ENCODE peak calls at places on chromosome 16, in eight cellular contexts. W is CD4-positive, alpha-beta T cell; T is heart left ventricle; F is psoas muscle; Y is body of pancreas; I is right lobe of liver; X is substantia nigra; O is thoracic aorta. K is an unnamed sample.

GRCh38 chr16:10817963-10818941 is at the start of gene TVP23A:
- DNase-seq in O (no peak), I (no peak), X (no peak), F (no peak), Y (no peak), W (no peak), T (no peak), K (no peak)

GRCh38 chr16:54268766-54269165 is 17.8 kb downstream of the IRX3 start:
- DNase-seq in F (no peak), Y (no peak), O (no peak), W (no peak), I (no peak), X (no peak), T (no peak), K (no peak)

GRCh38 chr16:88444826-88445582 is 8.1 kb upstream of the ZFPM1 start:
- DNase-seq in F (no peak), T (no peak), I (no peak), W (no peak), Y (no peak), O (no peak), X (no peak), K (no peak)

GRCh38 chr16:67805718-67806427 is 487 bp downstream of the RANBP10 start:
- DNase-seq in X (no peak), O (no peak), Y (no peak), F (peak), I (peak), T (peak), W (no peak), K (no peak)

GRCh38 chr16:88973007-88973410 is 4.0 kb downstream of the CBFA2T3 start:
- DNase-seq in T (no peak), F (no peak), I (no peak), X (no peak), Y (no peak), O (no peak), W (no peak), K (peak)

GRCh38 chr16:57504001-57504400 is 17.7 kb upstream of the DOK4 start:
- DNase-seq in X (no peak), F (peak), T (no peak), W (no peak), Y (no peak), I (no peak), O (no peak), K (no peak)

GRCh38 chr16:70395345-70395901 is 43.5 kb downstream of the ST3GAL2 start:
- DNase-seq in X (peak), T (peak), I (peak), W (peak), O (no peak), Y (peak), F (peak), K (peak)

GRCh38 chr16:85879975-85880831 is 18.8 kb upstream of the IRF8 start:
- DNase-seq in X (no peak), T (no peak), I (no peak), W (no peak), O (no peak), F (no peak), Y (no peak), K (no peak)

GRCh38 chr16:63745456-63745855 is 1376.4 kb downstream of the CDH11 start:
- DNase-seq in O (no peak), I (no peak), W (no peak), Y (no peak), F (no peak), X (no peak), T (no peak), K (no peak)

GRCh38 chr16:28491080-28491969 is 549 bp downstream of the CLN3 start:
- DNase-seq in F (peak), X (peak), I (peak), Y (peak), T (peak), O (no peak), W (no peak), K (peak)

GRCh38 chr16:4319454-4319853 is 3.6 kb downstream of the GLIS2 start:
- DNase-seq in T (no peak), O (no peak), F (peak), W (no peak), I (peak), X (no peak), Y (no peak), K (no peak)

GRCh38 chr16:4894276-4895150 is 42.4 kb downstream of the PPL start:
- DNase-seq in X (no peak), T (no peak), I (no peak), W (no peak), F (no peak), Y (no peak), O (no peak), K (peak)

GRCh38 chr16:26396511-26397235 is 670.1 kb upstream of the C16orf82 start:
- DNase-seq in X (no peak), I (no peak), Y (no peak), O (no peak), F (no peak), W (no peak), T (no peak), K (no peak)

GRCh38 chr16:75108792-75109731 is 7.5 kb downstream of the LDHD start:
- DNase-seq in O (peak), W (peak), F (peak), Y (peak), X (peak), T (peak), I (peak), K (peak)

DNA sequence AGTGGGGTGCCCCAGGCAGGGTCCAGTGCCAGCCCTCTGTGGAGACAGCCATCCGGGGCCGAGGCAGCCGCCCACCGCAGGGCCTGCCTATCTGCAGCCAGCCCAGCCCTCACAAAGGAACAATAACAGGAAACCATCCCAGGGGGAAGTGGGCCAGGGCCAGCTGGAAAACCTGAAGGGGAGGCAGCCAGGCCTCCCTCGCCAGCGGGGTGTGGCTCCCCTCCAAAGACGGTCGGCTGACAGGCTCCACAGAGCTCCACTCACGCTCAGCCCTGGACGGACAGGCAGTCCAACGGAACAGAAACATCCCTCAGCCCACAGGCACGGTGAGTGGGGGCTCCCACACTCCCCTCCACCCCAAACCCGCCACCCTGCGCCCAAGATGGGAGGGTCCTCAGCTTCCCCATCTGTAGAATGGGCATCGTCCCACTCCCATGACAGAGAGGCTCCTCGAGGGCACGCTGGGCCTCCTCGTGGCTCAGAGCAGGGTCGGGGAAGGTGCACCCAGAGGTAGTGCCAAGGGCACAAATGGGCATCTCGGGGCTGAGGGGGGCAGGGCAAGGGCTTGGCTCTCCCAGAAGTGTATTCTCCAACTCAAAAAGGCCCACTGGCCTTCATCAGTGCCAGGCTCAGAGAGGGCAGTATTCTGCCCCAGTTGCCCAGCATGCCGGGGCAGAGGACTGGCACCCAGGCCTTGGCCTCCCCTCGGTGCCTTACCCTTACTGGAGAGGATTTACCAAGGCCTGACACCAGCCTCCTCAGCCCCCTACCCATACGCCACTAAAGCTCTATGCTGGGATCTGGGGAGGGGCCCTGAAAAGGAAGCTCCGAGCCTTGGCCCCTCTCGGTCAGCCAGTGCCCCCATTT is at the start of gene CDH5:
- DNase-seq in X (peak), W (no peak), F (peak), T (peak), O (no peak), Y (no peak), I (peak), K (peak)
- H3K27ac ChIP-seq in X (no peak), W (no peak), F (peak), T (peak), O (no peak), Y (peak), I (peak), K (peak)

DNA sequence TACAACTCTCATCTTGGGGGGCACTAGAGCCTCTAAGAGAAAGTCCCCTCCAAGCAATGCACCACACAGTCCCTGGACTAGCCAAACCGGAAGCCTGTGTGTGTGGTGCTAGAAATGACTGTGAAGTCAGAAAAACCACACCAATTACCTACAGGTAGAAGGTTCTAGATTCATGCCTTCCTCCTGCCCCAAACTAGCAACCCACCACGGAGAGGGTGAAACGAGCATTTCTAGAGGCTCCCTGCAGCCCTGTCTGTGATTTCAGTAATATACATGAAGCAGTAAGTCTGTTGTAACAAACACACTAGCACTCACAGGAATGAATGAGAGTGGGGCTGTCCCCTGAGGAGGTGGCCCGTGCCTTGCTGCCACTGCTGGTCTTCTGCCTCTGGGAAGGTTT is 13.6 kb downstream of the ZFHX3 start:
- DNase-seq in X (no peak), I (no peak), W (no peak), F (no peak), T (no peak), Y (no peak), O (no peak), K (no peak)
- H3K27ac ChIP-seq in X (no peak), I (no peak), W (no peak), F (peak), T (no peak), Y (no peak), O (no peak), K (no peak)

GRCh38 chr16:7394936-7395335 is 62.3 kb downstream of the RBFOX1 start:
- DNase-seq in X (no peak), O (no peak), I (no peak), F (no peak), T (no peak), Y (no peak), W (no peak), K (no peak)
- H3K27ac ChIP-seq in X (no peak), O (no peak), I (no peak), F (peak), T (no peak), Y (no peak), W (no peak), K (no peak)

DNA sequence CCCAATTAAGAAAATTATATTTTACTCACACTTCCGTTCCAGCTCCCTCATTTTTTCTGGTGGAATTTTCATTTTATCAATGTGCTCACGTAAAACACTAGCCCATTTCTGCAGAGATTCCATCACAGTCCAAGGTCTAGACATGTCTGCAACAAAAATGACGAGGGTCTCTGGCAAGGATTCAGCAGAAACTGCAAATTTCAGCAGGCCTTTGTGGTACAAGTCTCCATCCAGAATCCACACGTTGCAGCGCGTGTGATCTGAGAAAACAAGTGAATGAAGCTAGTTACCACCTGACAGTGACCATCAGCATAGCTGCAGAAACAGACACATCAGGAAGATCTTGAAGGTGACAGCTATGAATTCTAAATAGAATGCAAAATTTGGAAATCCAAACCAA is 9.0 kb downstream of the DYNC1LI2 start:
- DNase-seq in T (no peak), X (no peak), Y (no peak), I (no peak), F (no peak), O (no peak), W (no peak), K (no peak)
- H3K27ac ChIP-seq in T (peak), X (peak), Y (peak), I (peak), F (peak), O (peak), W (no peak), K (peak)

DNA sequence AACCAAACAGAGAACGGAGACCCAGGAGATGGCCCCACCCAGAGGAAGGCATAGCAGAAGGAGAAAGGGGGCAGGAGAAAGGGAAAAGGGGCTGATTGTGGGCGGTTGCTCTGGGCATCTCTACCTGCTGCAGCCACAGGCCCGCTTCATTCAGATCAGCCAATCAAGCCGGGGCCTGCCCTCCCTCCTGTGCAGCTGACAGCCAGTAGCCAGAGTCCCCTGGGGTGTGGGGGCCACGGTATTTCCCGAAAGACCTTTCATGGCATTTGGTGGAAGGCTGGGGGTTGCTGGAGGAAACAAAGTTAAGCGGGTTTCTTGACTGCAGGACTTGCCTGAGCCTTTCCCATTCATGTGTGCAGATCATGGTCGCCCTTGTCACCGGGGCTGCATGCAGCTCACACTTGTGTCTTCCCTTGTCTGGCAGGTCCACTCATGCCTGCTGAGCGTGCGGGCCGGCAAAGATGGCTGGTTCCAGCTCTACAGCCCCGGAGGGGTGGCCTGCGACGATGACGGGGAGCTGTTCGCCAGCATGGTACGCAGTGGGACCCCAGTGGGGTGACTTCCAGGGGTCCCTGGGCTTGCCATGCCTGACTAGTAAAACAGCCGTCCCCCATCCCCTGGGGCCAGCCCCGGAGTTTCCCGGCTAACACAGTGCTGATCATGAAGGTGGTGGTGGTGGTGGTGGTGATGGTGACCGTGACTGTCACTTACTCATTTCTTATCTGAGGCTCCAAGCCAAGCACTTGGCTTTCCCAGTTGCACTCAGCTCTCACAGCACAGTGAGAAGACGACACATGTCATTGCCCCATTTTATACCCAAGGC is 82.7 kb upstream of the PLCG2 start:
- DNase-seq in W (no peak), X (no peak), Y (no peak), T (no peak), F (no peak), O (no peak), I (no peak), K (peak)
- H3K27ac ChIP-seq in W (no peak), X (no peak), Y (no peak), T (peak), F (no peak), O (no peak), I (no peak), K (peak)

DNA sequence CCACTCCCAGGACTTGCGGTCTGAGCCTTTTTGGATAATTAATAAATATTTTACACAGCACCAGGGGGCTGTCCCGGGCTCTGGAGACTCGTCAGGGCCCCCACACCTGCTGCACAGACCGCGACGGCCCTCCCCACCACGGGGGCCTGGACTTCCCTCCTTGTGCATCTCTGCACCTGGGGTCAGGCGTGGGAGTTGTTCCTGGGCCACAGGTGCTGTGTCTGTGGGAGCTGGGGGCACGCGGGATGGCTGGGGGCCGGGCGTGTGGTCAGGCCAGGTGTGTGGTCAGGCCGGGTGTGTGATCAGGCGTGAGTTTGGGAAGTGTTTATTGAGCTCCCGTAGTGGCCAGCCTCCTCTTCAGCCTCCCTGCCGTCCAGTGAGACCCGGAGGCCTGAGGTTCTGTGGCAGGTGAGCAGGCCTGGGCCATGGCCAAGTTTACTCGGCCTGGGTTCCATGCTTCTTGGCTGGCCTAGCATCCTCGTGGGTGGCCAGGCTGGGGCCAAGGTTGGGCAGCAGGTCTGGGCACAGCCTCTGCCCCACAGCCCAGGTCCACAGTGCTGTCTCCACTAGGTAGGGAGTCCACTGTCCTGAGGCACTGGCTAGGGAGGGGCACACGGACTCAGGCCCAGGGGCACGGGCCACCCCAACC is 1.9 kb upstream of the STUB1 start:
- DNase-seq in X (no peak), I (no peak), F (no peak), T (no peak), W (no peak), O (no peak), Y (no peak), K (no peak)
- H3K27ac ChIP-seq in X (no peak), I (peak), F (no peak), T (no peak), W (no peak), O (no peak), Y (peak), K (no peak)

GRCh38 chr16:66226762-66227161 is 139.7 kb upstream of the CDH5 start:
- DNase-seq in F (peak), X (peak), Y (no peak), I (no peak), T (peak), W (no peak), O (no peak), K (no peak)
- H3K27ac ChIP-seq in F (no peak), X (no peak), Y (no peak), I (no peak), T (no peak), W (no peak), O (no peak), K (no peak)

GRCh38 chr16:69322343-69322742 is 8.0 kb downstream of the PDF start:
- DNase-seq in W (no peak), X (no peak), O (no peak), Y (no peak), F (no peak), I (no peak), T (peak), K (no peak)
- H3K27ac ChIP-seq in W (no peak), X (no peak), O (no peak), Y (no peak), F (peak), I (peak), T (no peak), K (no peak)